ENCODE peak calls at places on chromosomes 12 and 14, in five cellular contexts. One of them, this sample, is unnamed.

GRCh38 chr14:65356327-65356836 is 56.1 kb upstream of the FUT8 start:
- DNase-seq in choroid plexus epithelial cell: peak; percentile 59
- DNase-seq in neural progenitor cell: no peak
- DNase-seq in AG20443: peak; percentile 65
- DNase-seq in HTR-8/SVneo: peak; percentile 98
- DNase-seq in this sample: peak; percentile 28

GRCh38 chr12:127760357-127760756 is 506.6 kb upstream of the TMEM132C start:
- DNase-seq in AG20443: no peak
- DNase-seq in HTR-8/SVneo: no peak
- DNase-seq in neural progenitor cell: no peak
- DNase-seq in choroid plexus epithelial cell: no peak
- DNase-seq in this sample: no peak

GRCh38 chr14:62694075-62694474 is 351.2 kb downstream of the KCNH5 start:
- DNase-seq in neural progenitor cell: no peak
- DNase-seq in HTR-8/SVneo: peak; percentile 23
- DNase-seq in AG20443: no peak
- DNase-seq in choroid plexus epithelial cell: peak; percentile 89
- DNase-seq in this sample: no peak

GRCh38 chr12:125142601-125143000 is 77.4 kb downstream of the AACS start:
- DNase-seq in neural progenitor cell: no peak
- DNase-seq in choroid plexus epithelial cell: no peak
- DNase-seq in HTR-8/SVneo: no peak
- DNase-seq in AG20443: peak; percentile 84
- DNase-seq in this sample: no peak

GRCh38 chr12:40946612-40947194 is 241.4 kb upstream of the PDZRN4 start:
- DNase-seq in HTR-8/SVneo: peak; percentile 6
- DNase-seq in AG20443: peak; percentile 47
- DNase-seq in neural progenitor cell: peak; percentile 20
- DNase-seq in choroid plexus epithelial cell: peak; percentile 58
- DNase-seq in this sample: no peak

GRCh38 chr14:24513009-24513408 is 4.9 kb upstream of the CMA1 start:
- DNase-seq in AG20443: no peak
- DNase-seq in neural progenitor cell: peak; percentile 36
- DNase-seq in choroid plexus epithelial cell: no peak
- DNase-seq in HTR-8/SVneo: no peak
- DNase-seq in this sample: no peak

GRCh38 chr14:105982664-105983063 is 456.3 kb downstream of the TMEM121 start:
- DNase-seq in neural progenitor cell: no peak
- DNase-seq in choroid plexus epithelial cell: no peak
- DNase-seq in HTR-8/SVneo: no peak
- DNase-seq in AG20443: no peak
- DNase-seq in this sample: no peak

GRCh38 chr14:28323951-28324741 is 442.4 kb upstream of the FOXG1 start:
- DNase-seq in choroid plexus epithelial cell: no peak
- DNase-seq in neural progenitor cell: no peak
- DNase-seq in AG20443: no peak
- DNase-seq in HTR-8/SVneo: no peak
- DNase-seq in this sample: no peak